ENCODE peak calls at places on chromosomes 4 and X, in seven cellular contexts. E, N, B, T, Z, L and F are unnamed samples.

GRCh38 chrX:73447311-73447794 is 500 bp downstream of the CDX4 start:
- DNase-seq in E (no peak), N (no peak), B (no peak), T (no peak), Z (no peak), L (no peak), F (no peak)

GRCh38 chr4:121669163-121669550 is 27.6 kb downstream of the ANXA5 start:
- DNase-seq in E (no peak), N (no peak), B (no peak), T (no peak), Z (no peak), L (no peak), F (no peak)

GRCh38 chrX:40402771-40403533 is 177.8 kb upstream of the ATP6AP2 start:
- DNase-seq in E (no peak), N (no peak), B (no peak), T (no peak), Z (peak), L (no peak), F (peak)

GRCh38 chr4:106583567-106583966 is 215.0 kb upstream of the GIMD1 start:
- DNase-seq in E (no peak), N (no peak), B (no peak), T (no peak), Z (peak), L (peak), F (no peak)

GRCh38 chrX:71919436-71919835 is 8.8 kb downstream of the NHSL2 start:
- DNase-seq in E (no peak), N (no peak), B (no peak), T (no peak), Z (peak), L (no peak), F (no peak)

GRCh38 chr4:78951862-78952472 is 12.7 kb upstream of the PAQR3 start:
- DNase-seq in E (peak), N (peak), B (no peak), T (peak), Z (peak), L (no peak), F (no peak)

GRCh38 chrX:115054876-115055275 is 37.5 kb upstream of the IL13RA2 start:
- DNase-seq in E (no peak), N (no peak), B (no peak), T (no peak), Z (no peak), L (no peak), F (no peak)

GRCh38 chr4:154427149-154427548 is 64.5 kb downstream of the DCHS2 start:
- DNase-seq in E (no peak), N (no peak), B (no peak), T (no peak), Z (no peak), L (no peak), F (no peak)

GRCh38 chr4:16544251-16544721 is 318.0 kb upstream of the TAPT1 start:
- DNase-seq in E (no peak), N (no peak), B (no peak), T (no peak), Z (no peak), L (no peak), F (peak)

GRCh38 chr4:176601156-176601555 is 191.6 kb downstream of the VEGFC start:
- DNase-seq in E (no peak), N (no peak), B (no peak), T (no peak), Z (no peak), L (no peak), F (no peak)